ENCODE peak calls at places on chromosomes 16 and 17, in six cellular contexts. P, S, Y, B, H and D are unnamed samples.

GRCh38 chr16:81657224-81657623 is 121.9 kb upstream of the PLCG2 start:
- DNase-seq in P (no peak), S (no peak), Y (no peak), B (no peak), H (no peak), D (no peak)

GRCh38 chr17:45102856-45103255 is 29.5 kb downstream of the PLCD3 start:
- DNase-seq in P (no peak), S (no peak), Y (no peak), B (no peak), H (no peak), D (no peak)

GRCh38 chr16:79792952-79793351 is 192.4 kb upstream of the MAF start:
- DNase-seq in P (no peak), S (peak; percentile 57), Y (no peak), B (no peak), H (no peak), D (no peak)

GRCh38 chr16:62853887-62854286 is 817.6 kb upstream of the CDH8 start:
- DNase-seq in P (no peak), S (no peak), Y (no peak), B (no peak), H (no peak), D (no peak)

GRCh38 chr17:59427425-59427921 is 96.0 kb downstream of the YPEL2 start:
- DNase-seq in P (peak; percentile 7), S (peak; percentile 99), Y (no peak), B (no peak), H (peak; percentile 47), D (no peak)

GRCh38 chr17:75684924-75685323 is 17.8 kb downstream of the SAP30BP start:
- DNase-seq in P (no peak), S (peak; percentile 80), Y (no peak), B (no peak), H (no peak), D (peak; percentile 81)

GRCh38 chr17:50806141-50806643 is 29.2 kb upstream of the WFIKKN2 start:
- DNase-seq in P (no peak), S (no peak), Y (no peak), B (no peak), H (no peak), D (no peak)

GRCh38 chr17:11140028-11140427 is 101.0 kb upstream of the SHISA6 start:
- DNase-seq in P (no peak), S (no peak), Y (no peak), B (no peak), H (peak; percentile 53), D (no peak)

GRCh38 chr17:73902416-73903181 is 258.4 kb upstream of the SDK2 start:
- DNase-seq in P (no peak), S (peak; percentile 53), Y (no peak), B (no peak), H (peak; percentile 32), D (no peak)

GRCh38 chr17:73691321-73691766 is 47.1 kb upstream of the SDK2 start:
- DNase-seq in P (no peak), S (peak; percentile 68), Y (no peak), B (no peak), H (no peak), D (no peak)

GRCh38 chr16:51637744-51638100 is 486.7 kb upstream of the SALL1 start:
- DNase-seq in P (no peak), S (no peak), Y (no peak), B (no peak), H (no peak), D (no peak)

GRCh38 chr17:7553356-7553755 is 4.5 kb downstream of the TNFSF12 start:
- DNase-seq in P (no peak), S (no peak), Y (no peak), B (no peak), H (no peak), D (no peak)

GRCh38 chr17:57534863-57535651 is 210.0 kb downstream of the CCDC182 start:
- DNase-seq in P (no peak), S (peak; percentile 87), Y (no peak), B (no peak), H (peak; percentile 51), D (no peak)

GRCh38 chr16:12917653-12918052 is 16.3 kb downstream of the SHISA9 start:
- DNase-seq in P (no peak), S (no peak), Y (no peak), B (no peak), H (no peak), D (no peak)

GRCh38 chr16:89383095-89384003 is 107.0 kb downstream of the ANKRD11 start:
- DNase-seq in P (no peak), S (peak; percentile 94), Y (no peak), B (no peak), H (peak; percentile 58), D (peak; percentile 81)

GRCh38 chr17:36721560-36722120 is 120.3 kb downstream of the MRM1 start:
- DNase-seq in P (no peak), S (no peak), Y (no peak), B (no peak), H (no peak), D (no peak)

GRCh38 chr16:87201052-87201451 is 116.1 kb downstream of the C16orf95 start:
- DNase-seq in P (no peak), S (no peak), Y (no peak), B (no peak), H (peak; percentile 86), D (no peak)

GRCh38 chr17:49342575-49342936 is 19.5 kb downstream of the ZNF652 start:
- DNase-seq in P (no peak), S (peak; percentile 7), Y (no peak), B (no peak), H (no peak), D (no peak)

GRCh38 chr17:29615048-29615385 is 7.7 kb downstream of the CORO6 start:
- DNase-seq in P (peak; percentile 77), S (peak; percentile 69), Y (peak; percentile 61), B (no peak), H (peak; percentile 52), D (no peak)

GRCh38 chr17:17021194-17021863 is 20.9 kb upstream of the MPRIP start:
- DNase-seq in P (no peak), S (peak; percentile 83), Y (no peak), B (no peak), H (peak; percentile 73), D (peak; percentile 72)

GRCh38 chr17:56870163-56870651 is 36.3 kb downstream of the DGKE start:
- DNase-seq in P (no peak), S (peak; percentile 79), Y (no peak), B (no peak), H (no peak), D (no peak)

GRCh38 chr17:82008941-82009405 is 13.7 kb downstream of the CENPX start:
- DNase-seq in P (no peak), S (no peak), Y (no peak), B (no peak), H (peak; percentile 76), D (no peak)

GRCh38 chr17:41942626-41943025 is 12.2 kb downstream of the ODAD4 start:
- DNase-seq in P (no peak), S (no peak), Y (no peak), B (no peak), H (no peak), D (no peak)

GRCh38 chr16:71843517-71844031 is 2.2 kb upstream of the ATXN1L start:
- DNase-seq in P (no peak), S (no peak), Y (no peak), B (no peak), H (no peak), D (no peak)

GRCh38 chr17:34582185-34582900 is 3.0 kb downstream of the TMEM132E start:
- DNase-seq in P (no peak), S (no peak), Y (no peak), B (no peak), H (no peak), D (no peak)

GRCh38 chr17:11495616-11496015 is 102.7 kb upstream of the DNAH9 start:
- DNase-seq in P (no peak), S (no peak), Y (no peak), B (no peak), H (no peak), D (no peak)

GRCh38 chr17:65025288-65025687 is 31.3 kb downstream of the GNA13 start:
- DNase-seq in P (no peak), S (no peak), Y (no peak), B (no peak), H (no peak), D (no peak)

GRCh38 chr17:65278050-65278819 is 141.1 kb downstream of the RGS9 start:
- DNase-seq in P (peak; percentile 7), S (peak; percentile 95), Y (no peak), B (peak; percentile 57), H (peak; percentile 31), D (no peak)

GRCh38 chr16:57413301-57413730 is 8.7 kb downstream of the CCL17 start:
- DNase-seq in P (no peak), S (no peak), Y (peak; percentile 77), B (no peak), H (no peak), D (no peak)

GRCh38 chr17:78568494-78569115 is 8.6 kb downstream of the DNAH17 start:
- DNase-seq in P (no peak), S (peak; percentile 85), Y (no peak), B (no peak), H (no peak), D (no peak)

GRCh38 chr17:31272236-31272635 is 24.8 kb downstream of the OMG start:
- DNase-seq in P (no peak), S (no peak), Y (no peak), B (no peak), H (no peak), D (no peak)